ENCODE peak calls at places on chromosome 3, in ten cellular contexts. D, S, G, F, A, J, R, N, O and K are unnamed samples. For H3K4me1, the result is how much of the 10 kb centered on the place peaks cover.

GRCh38 chr3:39981547-39982184 is 172.3 kb downstream of the MYRIP start:
- DNase-seq in D (no peak), S (no peak), G (no peak), F (peak), A (no peak), J (peak), R (no peak), N (no peak), O (no peak), K (no peak)

GRCh38 chr3:32419766-32420137 is 28.1 kb downstream of the CMTM7 start:
- DNase-seq in D (no peak), S (no peak), G (no peak), F (peak), A (no peak), J (no peak), R (no peak), N (no peak), O (no peak), K (no peak)

GRCh38 chr3:44992555-44993470 is 16.8 kb downstream of the EXOSC7 start:
- DNase-seq in D (no peak), S (no peak), G (no peak), F (peak), A (no peak), J (no peak), R (no peak), N (peak), O (no peak), K (peak)

GRCh38 chr3:112894258-112894657 is 47.6 kb upstream of the CD200R1L start:
- DNase-seq in D (peak), S (no peak), G (no peak), F (no peak), A (no peak), J (no peak), R (no peak), N (no peak), O (no peak), K (no peak)

GRCh38 chr3:139718415-139718814 is 40.6 kb upstream of the NMNAT3 start:
- DNase-seq in D (peak), S (peak), G (peak), F (peak), A (no peak), J (no peak), R (no peak), N (peak), O (peak), K (peak)

GRCh38 chr3:35638640-35639250 is 580 bp upstream of the ARPP21 start:
- DNase-seq in D (no peak), S (no peak), G (no peak), F (no peak), A (no peak), J (no peak), R (no peak), N (no peak), O (no peak), K (peak)

GRCh38 chr3:41679412-41679811 is 282.5 kb downstream of the ULK4 start:
- DNase-seq in D (no peak), S (no peak), G (no peak), F (no peak), A (no peak), J (no peak), R (no peak), N (no peak), O (no peak), K (no peak)

GRCh38 chr3:12325594-12326295 is 36.9 kb downstream of the PPARG start:
- DNase-seq in D (no peak), S (no peak), G (no peak), F (no peak), A (no peak), J (no peak), R (no peak), N (no peak), O (no peak), K (no peak)

GRCh38 chr3:8970971-8971589 is 7.8 kb upstream of the RAD18 start:
- DNase-seq in D (peak), S (peak), G (peak), F (peak), A (peak), J (peak), R (no peak), N (peak), O (peak), K (peak)

GRCh38 chr3:39183231-39184080 is 8.9 kb downstream of the XIRP1 start:
- DNase-seq in D (no peak), S (no peak), G (no peak), F (no peak), A (no peak), J (no peak), R (no peak), N (no peak), O (no peak), K (no peak)

GRCh38 chr3:66486646-66487045 is 14.2 kb downstream of the LRIG1 start:
- DNase-seq in D (no peak), S (no peak), G (no peak), F (peak), A (no peak), J (no peak), R (no peak), N (no peak), O (no peak), K (no peak)

GRCh38 chr3:81643721-81644120 is 117.7 kb downstream of the GBE1 start:
- DNase-seq in D (peak), S (no peak), G (peak), F (peak), A (no peak), J (no peak), R (no peak), N (no peak), O (no peak), K (peak)

GRCh38 chr3:32454731-32455608 is 47.7 kb downstream of the CMTM6 start:
- DNase-seq in D (no peak), S (no peak), G (no peak), F (no peak), A (no peak), J (peak), R (no peak), N (no peak), O (no peak), K (peak)

GRCh38 chr3:141049681-141050080 is 1.5 kb upstream of the SPSB4 start:
- DNase-seq in D (no peak), S (no peak), G (no peak), F (no peak), A (no peak), J (peak), R (no peak), N (peak), O (no peak), K (peak)

GRCh38 chr3:132245547-132245946 is 71.7 kb upstream of the ACP3 start:
- DNase-seq in D (no peak), S (peak), G (no peak), F (peak), A (no peak), J (no peak), R (no peak), N (no peak), O (no peak), K (no peak)

GRCh38 chr3:9549600-9549999 is 4.0 kb downstream of the LHFPL4 start:
- DNase-seq in D (no peak), S (no peak), G (no peak), F (no peak), A (no peak), J (no peak), R (no peak), N (no peak), O (no peak), K (no peak)

GRCh38 chr3:142269777-142270176 is 44.4 kb upstream of the GK5 start:
- DNase-seq in D (no peak), S (no peak), G (no peak), F (no peak), A (no peak), J (no peak), R (no peak), N (no peak), O (no peak), K (no peak)

GRCh38 chr3:35932995-35933394 is 293.7 kb downstream of the ARPP21 start:
- DNase-seq in D (peak), S (no peak), G (peak), F (peak), A (no peak), J (no peak), R (no peak), N (peak), O (no peak), K (peak)

GRCh38 chr3:30315452-30315851 is 290.9 kb upstream of the TGFBR2 start:
- DNase-seq in D (no peak), S (no peak), G (no peak), F (no peak), A (no peak), J (no peak), R (no peak), N (no peak), O (no peak), K (no peak)

GRCh38 chr3:149042766-149043386 is 43.5 kb downstream of the HLTF start:
- DNase-seq in D (no peak), S (no peak), G (no peak), F (peak), A (no peak), J (no peak), R (no peak), N (no peak), O (no peak), K (no peak)

GRCh38 chr3:116566478-116566960 is 121.2 kb upstream of the LSAMP start:
- DNase-seq in D (no peak), S (no peak), G (no peak), F (no peak), A (no peak), J (no peak), R (no peak), N (no peak), O (no peak), K (no peak)

GRCh38 chr3:98887684-98888083 is 13.8 kb downstream of the DCBLD2 start:
- DNase-seq in D (no peak), S (no peak), G (no peak), F (no peak), A (no peak), J (no peak), R (no peak), N (no peak), O (no peak), K (no peak)
- H3K4me1 ChIP-seq in D (half or more), S (under half), G (under half), F (half or more), A (under half), J (half or more), R (under half), N (half or more), O (under half), K (under half)

GRCh38 chr3:127254730-127255129 is 33.1 kb downstream of the PRR20G start:
- DNase-seq in D (peak), S (no peak), G (no peak), F (peak), A (no peak), J (peak), R (no peak), N (peak), O (no peak), K (peak)
- TF ChIP-seq CTCF in D (peak), S (peak), G (no peak), F (peak), A (no peak), J (no peak), R (no peak), N (peak), O (no peak), K (peak)

DNA sequence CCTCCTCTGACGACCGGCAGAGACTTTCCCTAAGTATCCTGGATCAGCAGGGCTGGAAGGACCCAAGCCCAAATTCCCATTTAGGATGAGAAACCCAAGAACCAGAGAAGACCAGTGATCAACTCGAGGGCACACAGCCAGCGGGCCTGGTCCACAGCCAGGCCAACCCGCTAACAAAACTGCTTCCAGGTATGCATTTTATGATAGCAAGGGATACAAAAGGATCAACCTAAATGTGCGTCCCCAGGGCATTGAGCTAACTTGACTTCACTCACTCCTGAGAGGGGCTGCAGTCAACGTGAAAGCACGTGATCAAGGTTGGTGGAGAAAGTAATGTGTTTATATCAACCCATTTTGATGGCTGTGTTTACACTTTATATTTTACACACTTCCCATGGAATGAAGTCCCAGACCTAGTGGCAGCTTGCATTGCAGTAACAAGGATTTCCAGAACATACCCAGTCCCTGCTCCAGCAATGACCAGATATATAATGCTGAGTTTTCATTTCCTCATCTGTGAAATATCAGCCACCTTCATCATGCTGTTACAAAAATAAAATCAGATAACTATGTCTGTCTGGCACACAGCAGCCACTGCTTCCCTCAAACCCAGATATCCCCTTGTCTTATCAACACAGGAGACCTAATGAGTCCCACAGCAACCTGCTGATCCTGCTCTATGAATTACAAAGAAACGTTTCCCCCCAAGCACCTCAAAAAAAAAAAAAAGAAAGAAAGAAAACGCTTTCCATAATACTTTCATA is 2.1 kb downstream of the KLHL6 start:
- DNase-seq in D (no peak), S (no peak), G (no peak), F (no peak), A (no peak), J (no peak), R (no peak), N (no peak), O (no peak), K (no peak)
- H3K4me1 ChIP-seq in D (under half), S (under half), G (under half), F (under half), A (under half), J (under half), R (under half), N (under half), O (under half), K (under half)

GRCh38 chr3:70885636-70886035 is 573.2 kb upstream of the MDFIC2 start:
- DNase-seq in D (no peak), S (no peak), G (no peak), F (no peak), A (no peak), J (no peak), R (no peak), N (no peak), O (no peak), K (no peak)
- TF ChIP-seq CTCF in D (no peak), S (no peak), G (no peak), F (no peak), A (no peak), J (no peak), R (no peak), N (no peak), O (no peak), K (no peak)